ENCODE peak calls at places on chromosomes 5 and 9, in six cellular contexts. H is PC-9, Q is breast epithelium, M is colonic mucosa, J is mesenchymal stem cell, A is H7. B is an unnamed sample.

GRCh38 chr9:89883401-89884341 is 278.9 kb downstream of the GADD45G start:
- DNase-seq in H (no peak), Q (no peak), M (no peak), J (no peak), A (no peak), B (no peak)

GRCh38 chr5:33657804-33658435 is 217.2 kb downstream of the TARS1 start:
- DNase-seq in H (no peak), Q (no peak), M (no peak), J (no peak), A (peak; percentile 10), B (no peak)

GRCh38 chr9:109369285-109369684 is 48.4 kb upstream of the EPB41L4B start:
- DNase-seq in H (peak; percentile 80), Q (no peak), M (no peak), J (no peak), A (no peak), B (no peak)

GRCh38 chr9:135144581-135145108 is 57.2 kb downstream of the OLFM1 start:
- DNase-seq in H (no peak), Q (no peak), M (no peak), J (no peak), A (no peak), B (no peak)

GRCh38 chr5:17219431-17219830 is 2.0 kb downstream of the BASP1 start:
- DNase-seq in H (no peak), Q (no peak), M (no peak), J (no peak), A (no peak), B (no peak)

GRCh38 chr5:158861366-158861765 is 238.3 kb downstream of the EBF1 start:
- DNase-seq in H (no peak), Q (no peak), M (no peak), J (no peak), A (no peak), B (no peak)

GRCh38 chr5:94228791-94229190 is 389.6 kb downstream of the KIAA0825 start:
- DNase-seq in H (peak; percentile 44), Q (no peak), M (no peak), J (no peak), A (no peak), B (no peak)

GRCh38 chr5:14258840-14259239 is 115.7 kb downstream of the TRIO start:
- DNase-seq in H (no peak), Q (no peak), M (no peak), J (peak; percentile 76), A (peak; percentile 75), B (no peak)

GRCh38 chr5:37777472-37778135 is 62.2 kb downstream of the GDNF start:
- DNase-seq in H (no peak), Q (no peak), M (no peak), J (peak; percentile 86), A (no peak), B (no peak)

GRCh38 chr9:14315754-14316573 is 2.0 kb upstream of the NFIB start:
- DNase-seq in H (peak; percentile 7), Q (no peak), M (peak; percentile 47), J (peak; percentile 32), A (peak; percentile 73), B (no peak)

GRCh38 chr5:139473105-139473504 is 2.3 kb downstream of the SMIM33 start:
- DNase-seq in H (no peak), Q (no peak), M (no peak), J (no peak), A (peak; percentile 86), B (no peak)

GRCh38 chr5:147290261-147290660 is 55.4 kb downstream of the STK32A start:
- DNase-seq in H (no peak), Q (no peak), M (no peak), J (no peak), A (peak; percentile 8), B (no peak)

GRCh38 chr5:36664762-36665161 is 58.4 kb downstream of the SLC1A3 start:
- DNase-seq in H (no peak), Q (peak; percentile 37), M (no peak), J (no peak), A (no peak), B (no peak)

GRCh38 chr5:124706041-124706440 is 40.4 kb downstream of the ZNF608 start:
- DNase-seq in H (no peak), Q (no peak), M (no peak), J (no peak), A (no peak), B (no peak)

GRCh38 chr5:144812770-144813169 is 642.1 kb downstream of the KCTD16 start:
- DNase-seq in H (no peak), Q (no peak), M (peak; percentile 24), J (peak; percentile 88), A (no peak), B (no peak)

GRCh38 chr5:16755641-16756040 is 138.8 kb upstream of the RETREG1 start:
- DNase-seq in H (no peak), Q (no peak), M (no peak), J (no peak), A (no peak), B (no peak)

GRCh38 chr5:52134013-52134650 is 653.6 kb upstream of the ITGA1 start:
- DNase-seq in H (no peak), Q (no peak), M (no peak), J (no peak), A (no peak), B (no peak)

GRCh38 chr5:79785983-79786382 is 96.3 kb downstream of the CMYA5 start:
- DNase-seq in H (no peak), Q (no peak), M (no peak), J (no peak), A (peak; percentile 5), B (no peak)

GRCh38 chr9:30362368-30362767 is 2022.1 kb upstream of the ACO1 start:
- DNase-seq in H (no peak), Q (no peak), M (no peak), J (no peak), A (no peak), B (no peak)

GRCh38 chr5:134252671-134253070 is 26.8 kb upstream of the PPP2CA start:
- DNase-seq in H (peak; percentile 38), Q (no peak), M (no peak), J (peak; percentile 96), A (no peak), B (no peak)

GRCh38 chr5:82356808-82357671 is 78.9 kb upstream of the RPS23 start:
- DNase-seq in H (peak; percentile 79), Q (peak; percentile 37), M (peak; percentile 66), J (peak; percentile 54), A (no peak), B (peak; percentile 97)

GRCh38 chr9:89562186-89562814 is 42.5 kb upstream of the GADD45G start:
- DNase-seq in H (no peak), Q (no peak), M (no peak), J (peak; percentile 24), A (no peak), B (no peak)

GRCh38 chr5:14036947-14037346 is 92.5 kb upstream of the DNAH5 start:
- DNase-seq in H (no peak), Q (no peak), M (no peak), J (peak; percentile 53), A (no peak), B (no peak)

GRCh38 chr9:88533951-88534455 is 975 bp upstream of the NXNL2 start:
- DNase-seq in H (peak; percentile 72), Q (no peak), M (peak; percentile 42), J (peak; percentile 74), A (peak; percentile 83), B (no peak)

GRCh38 chr9:20264896-20265295 is 357.4 kb downstream of the MLLT3 start:
- DNase-seq in H (no peak), Q (no peak), M (no peak), J (no peak), A (no peak), B (no peak)

GRCh38 chr9:115328228-115328627 is 210.3 kb upstream of the TNC start:
- DNase-seq in H (no peak), Q (no peak), M (no peak), J (peak; percentile 81), A (no peak), B (no peak)

GRCh38 chr9:120715331-120715924 is 1.2 kb upstream of the MEGF9 start:
- DNase-seq in H (peak; percentile 69), Q (no peak), M (peak; percentile 56), J (peak; percentile 86), A (peak; percentile 64), B (no peak)

GRCh38 chr5:52757991-52758390 is 29.7 kb upstream of the ITGA1 start:
- DNase-seq in H (no peak), Q (no peak), M (no peak), J (no peak), A (no peak), B (no peak)

GRCh38 chr5:92391-93220 is 638 bp downstream of the PLEKHG4B start:
- DNase-seq in H (no peak), Q (no peak), M (no peak), J (no peak), A (peak; percentile 94), B (no peak)
- H3K4me3 ChIP-seq in H (no peak overlapping the region), Q (peak overlapping the region; percentile 66), M (no peak overlapping the region), J (no peak overlapping the region), A (peak overlapping the region; percentile 51), B (no peak overlapping the region)

DNA sequence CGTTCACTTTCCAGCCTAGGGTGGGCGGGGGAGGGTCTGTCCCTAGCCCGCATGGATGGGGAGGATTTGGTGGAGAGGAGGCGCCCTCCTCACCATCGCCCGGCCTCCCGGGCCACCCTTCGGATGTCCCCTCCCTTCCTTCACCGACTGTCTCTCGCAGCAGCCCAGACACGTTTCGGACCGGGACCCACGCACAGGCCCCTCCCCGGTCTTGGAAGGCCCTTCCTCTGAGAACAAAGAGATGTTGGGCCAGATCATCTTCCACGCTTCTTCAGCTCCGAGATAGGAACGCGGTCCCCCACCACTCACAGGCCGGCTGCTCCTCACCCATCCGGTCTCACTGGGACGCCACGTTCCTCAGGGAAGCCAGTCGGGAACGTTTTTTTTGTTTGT is 640 bp upstream of the DPM2 start:
- DNase-seq in H (no peak), Q (no peak), M (no peak), J (no peak), A (peak; percentile 87), B (no peak)
- H3K4me3 ChIP-seq in H (peak overlapping the region; percentile 83), Q (peak overlapping the region; percentile 79), M (peak overlapping the region; percentile 70), J (no peak overlapping the region), A (peak overlapping the region; percentile 92), B (no peak overlapping the region)

GRCh38 chr5:174734571-174735497 is 10.5 kb downstream of the MSX2 start:
- DNase-seq in H (no peak), Q (no peak), M (no peak), J (no peak), A (peak; percentile 57), B (no peak)
- H3K4me3 ChIP-seq in H (no peak overlapping the region), Q (peak overlapping the region; percentile 37), M (no peak overlapping the region), J (no peak overlapping the region), A (peak overlapping the region; percentile 24), B (no peak overlapping the region)

DNA sequence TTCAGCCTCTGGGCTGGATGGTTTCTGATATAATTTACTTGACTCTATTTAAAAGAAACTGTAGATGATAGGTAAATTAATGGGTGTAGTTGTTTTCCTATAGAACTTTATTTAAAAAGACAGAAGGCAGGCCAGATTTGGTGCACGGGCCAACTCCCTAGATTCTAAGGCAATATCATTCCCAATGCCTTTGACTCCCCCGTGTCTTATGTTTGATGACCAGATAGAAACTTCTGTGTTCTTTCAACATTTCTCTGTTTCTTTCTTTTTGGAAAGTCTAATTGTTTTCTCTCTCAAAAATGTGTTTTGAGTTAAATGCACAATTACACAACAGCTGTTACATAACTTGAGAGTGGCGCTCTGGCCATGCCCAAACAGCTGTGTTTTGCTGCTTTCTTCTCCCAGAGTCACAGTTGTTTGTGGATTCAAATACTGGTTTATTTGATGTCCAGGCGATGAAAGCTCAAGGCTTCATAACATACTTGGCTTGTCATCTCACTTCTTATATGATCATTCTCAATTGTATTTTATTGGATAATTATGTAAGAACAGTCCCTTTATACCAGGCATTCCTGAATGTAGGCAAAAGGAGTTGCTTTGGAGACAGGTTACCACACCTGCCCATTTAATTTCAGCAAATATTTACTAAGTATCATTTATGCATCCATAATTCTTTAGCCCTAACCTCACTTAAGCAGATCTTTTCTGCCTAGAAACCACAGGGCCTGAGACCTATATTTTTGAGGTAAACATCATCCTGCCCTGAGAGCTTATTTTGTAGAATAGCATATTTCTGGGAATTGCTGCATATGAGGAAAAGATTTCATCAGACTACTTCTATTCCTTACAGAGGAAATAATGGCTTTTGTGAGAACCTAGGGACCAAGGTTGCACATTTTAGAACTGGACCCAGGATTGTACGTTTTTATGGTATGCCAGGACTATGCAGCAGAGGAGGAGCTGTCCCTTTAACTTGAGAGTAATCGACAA is 1.9 kb upstream of the ALDH1A1 start:
- DNase-seq in H (no peak), Q (no peak), M (peak; percentile 42), J (no peak), A (no peak), B (no peak)
- H3K4me3 ChIP-seq in H (no peak overlapping the region), Q (no peak overlapping the region), M (no peak overlapping the region), J (no peak overlapping the region), A (no peak overlapping the region), B (no peak overlapping the region)